ENCODE peak calls at places on chromosomes 4 and X, in five cellular contexts. E is CD8-positive, alpha-beta T cell; R is activated B cell treated with CpG ODN at 0.5 μM for 24 hours; H is tibial artery; B is A549. T is an unnamed sample.

GRCh38 chrX:27600686-27601085 is 10.5 kb downstream of the DCAF8L2 start:
- DNase-seq in E (no peak), R (no peak), H (no peak), B (no peak), T (no peak)

GRCh38 chrX:39253551-39253950 is 452.3 kb downstream of the MID1IP1 start:
- DNase-seq in E (no peak), R (no peak), H (no peak), B (no peak), T (no peak)

GRCh38 chrX:97685753-97686152 is 802.0 kb downstream of the RPA4 start:
- DNase-seq in E (no peak), R (no peak), H (no peak), B (peak; percentile 39), T (no peak)

GRCh38 chrX:77160301-77160700 is 286.9 kb upstream of the FGF16 start:
- DNase-seq in E (no peak), R (no peak), H (no peak), B (peak; percentile 1), T (no peak)

GRCh38 chr4:3250956-3251690 is 2.2 kb downstream of the MSANTD1 start:
- DNase-seq in E (no peak), R (no peak), H (peak; percentile 9), B (no peak), T (no peak)

GRCh38 chr4:6548201-6548881 is 26.6 kb upstream of the MAN2B2 start:
- DNase-seq in E (no peak), R (no peak), H (no peak), B (peak; percentile 51), T (no peak)

GRCh38 chr4:8912506-8912905 is 40.9 kb upstream of the HMX1 start:
- DNase-seq in E (no peak), R (peak; percentile 10), H (no peak), B (no peak), T (peak; percentile 4)

GRCh38 chrX:1649623-1650022 is 34.8 kb downstream of the ASMT start:
- DNase-seq in E (no peak), R (no peak), H (no peak), B (no peak), T (no peak)

GRCh38 chrX:70402721-70403120 is 20.4 kb upstream of the GDPD2 start:
- DNase-seq in E (no peak), R (no peak), H (no peak), B (no peak), T (no peak)

GRCh38 chrX:5051831-5052491 is 1176.7 kb downstream of the NLGN4X start:
- DNase-seq in E (no peak), R (no peak), H (peak; percentile 66), B (peak; percentile 71), T (no peak)

GRCh38 chr4:165359501-165359900 is 19.3 kb upstream of the CPE start:
- DNase-seq in E (no peak), R (no peak), H (no peak), B (no peak), T (no peak)

GRCh38 chrX:129795584-129795983 is 15.8 kb downstream of the SASH3 start:
- DNase-seq in E (no peak), R (no peak), H (no peak), B (no peak), T (no peak)

GRCh38 chr4:15327311-15328298 is 100.2 kb upstream of the C1QTNF7 start:
- DNase-seq in E (no peak), R (no peak), H (no peak), B (no peak), T (no peak)

GRCh38 chr4:84497835-84498202 is 1.3 kb downstream of the NKX6-1 start:
- DNase-seq in E (no peak), R (no peak), H (no peak), B (no peak), T (no peak)

GRCh38 chr4:84500386-84501196 is 1.5 kb upstream of the NKX6-1 start:
- DNase-seq in E (no peak), R (no peak), H (no peak), B (no peak), T (no peak)

GRCh38 chr4:84498203-84499026 is 677 bp downstream of the NKX6-1 start:
- DNase-seq in E (no peak), R (no peak), H (no peak), B (peak; percentile 12), T (no peak)

GRCh38 chr4:84501197-84501492 is 2.1 kb upstream of the NKX6-1 start:
- DNase-seq in E (no peak), R (no peak), H (no peak), B (no peak), T (no peak)

GRCh38 chr4:84499065-84499982 is at the start of gene NKX6-1:
- DNase-seq in E (no peak), R (no peak), H (peak; percentile 37), B (peak; percentile 78), T (peak; percentile 88)
- TF ChIP-seq CTCF in E (no peak), R (no peak), H (no peak), B (no peak), T (no peak)

GRCh38 chrX:83847339-83847738 is 13.6 kb upstream of the CYLC1 start:
- DNase-seq in E (no peak), R (no peak), H (no peak), B (no peak), T (no peak)
- TF ChIP-seq CTCF in E (no peak), R (no peak), H (no peak), B (no peak), T (no peak)

GRCh38 chr4:77465271-77465670 is 140.3 kb upstream of the CXCL13 start:
- DNase-seq in E (no peak), R (no peak), H (no peak), B (no peak), T (no peak)
- TF ChIP-seq CTCF in E (no peak), R (no peak), H (no peak), B (no peak), T (no peak)

GRCh38 chrX:49163555-49164419 is 1.2 kb downstream of the MAGIX start:
- DNase-seq in E (peak; percentile 67), R (peak; percentile 79), H (peak; percentile 90), B (peak; percentile 91), T (peak; percentile 63)
- TF ChIP-seq CTCF in E (peak; percentile 57), R (no peak), H (peak; percentile 89), B (peak; percentile 81), T (peak; percentile 79)

T was measured in progenitor cell of endocrine pancreas.